ENCODE peak calls at places on chromosomes 1 and 21, in six cellular contexts. One of them, this sample, is unnamed.

GRCh38 chr1:37958690-37959089 is 11.8 kb upstream of the INPP5B start:
- DNase-seq in H1: no peak
- DNase-seq in GM12878: no peak
- DNase-seq in GM12892: no peak
- DNase-seq in HepG2: no peak
- DNase-seq in K562: no peak
- DNase-seq in this sample: no peak

GRCh38 chr1:174469052-174469451 is 21.3 kb downstream of the GPR52 start:
- DNase-seq in HepG2: no peak
- DNase-seq in GM12878: no peak
- DNase-seq in K562: no peak
- DNase-seq in H1: no peak
- DNase-seq in GM12892: no peak
- DNase-seq in this sample: no peak

GRCh38 chr1:183227963-183228649 is 42.0 kb downstream of the LAMC2 start:
- DNase-seq in K562: peak; percentile 51
- DNase-seq in GM12892: peak; percentile 37
- DNase-seq in H1: peak; percentile 88
- DNase-seq in GM12878: no peak
- DNase-seq in HepG2: peak; percentile 30
- DNase-seq in this sample: peak; percentile 37

GRCh38 chr1:82517586-82517985 is 716.9 kb downstream of the ADGRL2 start:
- DNase-seq in HepG2: no peak
- DNase-seq in K562: no peak
- DNase-seq in H1: no peak
- DNase-seq in GM12892: no peak
- DNase-seq in GM12878: no peak
- DNase-seq in this sample: no peak

GRCh38 chr1:10773851-10774614 is 22.4 kb downstream of the CASZ1 start:
- DNase-seq in HepG2: no peak
- DNase-seq in K562: no peak
- DNase-seq in GM12892: no peak
- DNase-seq in GM12878: no peak
- DNase-seq in H1: no peak
- DNase-seq in this sample: no peak

GRCh38 chr1:59332983-59333382 is 36.1 kb downstream of the FGGY start:
- DNase-seq in K562: no peak
- DNase-seq in GM12878: no peak
- DNase-seq in HepG2: no peak
- DNase-seq in GM12892: no peak
- DNase-seq in H1: no peak
- DNase-seq in this sample: no peak

GRCh38 chr1:227094249-227094966 is 154.3 kb downstream of the COQ8A start:
- DNase-seq in HepG2: peak; percentile 78
- DNase-seq in K562: no peak
- DNase-seq in GM12892: no peak
- DNase-seq in GM12878: no peak
- DNase-seq in H1: no peak
- DNase-seq in this sample: no peak

GRCh38 chr1:228778466-228778865 is 43.2 kb downstream of the RHOU start:
- DNase-seq in HepG2: no peak
- DNase-seq in H1: no peak
- DNase-seq in GM12892: no peak
- DNase-seq in K562: no peak
- DNase-seq in GM12878: no peak
- DNase-seq in this sample: no peak

GRCh38 chr1:74652711-74653131 is 20.9 kb downstream of the ERICH3 start:
- DNase-seq in H1: no peak
- DNase-seq in HepG2: no peak
- DNase-seq in GM12878: peak; percentile 83
- DNase-seq in K562: no peak
- DNase-seq in GM12892: no peak
- DNase-seq in this sample: peak; percentile 6

GRCh38 chr1:230905733-230906132 is 37.4 kb upstream of the C1orf198 start:
- DNase-seq in GM12878: no peak
- DNase-seq in H1: no peak
- DNase-seq in GM12892: no peak
- DNase-seq in K562: no peak
- DNase-seq in HepG2: no peak
- DNase-seq in this sample: no peak

GRCh38 chr1:199723557-199723956 is 304.0 kb upstream of the NR5A2 start:
- DNase-seq in HepG2: no peak
- DNase-seq in GM12878: no peak
- DNase-seq in GM12892: no peak
- DNase-seq in H1: no peak
- DNase-seq in K562: no peak
- DNase-seq in this sample: no peak

GRCh38 chr1:32051706-32052105 is 21.0 kb upstream of the TMEM39B start:
- DNase-seq in HepG2: no peak
- DNase-seq in GM12878: no peak
- DNase-seq in K562: no peak
- DNase-seq in GM12892: no peak
- DNase-seq in H1: no peak
- DNase-seq in this sample: no peak

GRCh38 chr1:210232524-210233215 is at the start of gene SERTAD4:
- DNase-seq in H1: peak; percentile 66
- DNase-seq in K562: no peak
- DNase-seq in GM12892: no peak
- DNase-seq in GM12878: no peak
- DNase-seq in HepG2: no peak
- DNase-seq in this sample: no peak

GRCh38 chr21:43600642-43601397 is 58.5 kb downstream of the HSF2BP start:
- DNase-seq in HepG2: no peak
- DNase-seq in H1: no peak
- DNase-seq in GM12878: no peak
- DNase-seq in K562: no peak
- DNase-seq in GM12892: no peak
- DNase-seq in this sample: no peak

GRCh38 chr21:38315155-38315554 is 58.4 kb downstream of the KCNJ15 start:
- DNase-seq in HepG2: no peak
- DNase-seq in H1: no peak
- DNase-seq in GM12878: no peak
- DNase-seq in K562: no peak
- DNase-seq in GM12892: no peak
- DNase-seq in this sample: no peak

GRCh38 chr1:226761322-226761721 is 22.2 kb upstream of the ITPKB start:
- DNase-seq in HepG2: no peak
- DNase-seq in H1: no peak
- DNase-seq in K562: no peak
- DNase-seq in GM12878: no peak
- DNase-seq in GM12892: no peak
- DNase-seq in this sample: no peak

DNA sequence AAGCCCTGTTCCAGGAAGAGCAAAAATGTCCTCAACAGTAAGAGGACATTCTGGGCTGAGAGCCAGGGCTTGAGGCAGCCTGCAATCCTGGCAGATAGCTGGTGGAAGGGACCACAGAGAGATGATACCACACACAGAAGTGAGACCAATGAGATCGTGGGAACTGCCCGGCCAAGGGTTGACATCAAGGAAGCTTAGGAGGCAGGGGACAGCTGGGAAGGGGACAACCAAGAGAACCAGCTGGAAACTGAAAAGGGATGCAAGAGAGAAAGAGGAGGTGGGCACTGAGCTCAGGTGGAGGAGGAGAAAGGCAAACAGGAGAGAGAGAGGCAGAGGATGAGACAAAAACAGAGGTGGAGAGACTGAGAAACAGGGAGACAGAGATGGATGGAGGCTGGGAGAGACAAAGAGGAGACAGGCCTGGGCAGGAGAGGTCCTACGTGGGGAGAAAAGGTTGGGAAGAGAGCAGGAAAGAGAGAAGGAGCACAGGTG is 9.2 kb downstream of the PDZK1IP1 start:
- DNase-seq in K562: peak; percentile 59
- DNase-seq in H1: no peak
- DNase-seq in GM12892: no peak
- DNase-seq in GM12878: no peak
- DNase-seq in HepG2: no peak
- DNase-seq in this sample: no peak
- TF ChIP-seq POLR2A in K562: no peak
- TF ChIP-seq POLR2A in H1: no peak
- TF ChIP-seq POLR2A in GM12892: no peak
- TF ChIP-seq POLR2A in GM12878: no peak
- TF ChIP-seq POLR2A in HepG2: no peak
- TF ChIP-seq POLR2A in this sample: no peak

GRCh38 chr1:45972621-45973020 is 159.8 kb downstream of the PIK3R3 start:
- DNase-seq in K562: no peak
- DNase-seq in GM12878: no peak
- DNase-seq in HepG2: no peak
- DNase-seq in GM12892: no peak
- DNase-seq in H1: no peak
- DNase-seq in this sample: no peak

GRCh38 chr1:45976623-45977022 is 155.8 kb downstream of the PIK3R3 start:
- DNase-seq in GM12892: no peak
- DNase-seq in GM12878: no peak
- DNase-seq in K562: no peak
- DNase-seq in H1: no peak
- DNase-seq in HepG2: no peak
- DNase-seq in this sample: no peak

GRCh38 chr1:45973106-45973505 is 159.3 kb downstream of the PIK3R3 start:
- DNase-seq in H1: no peak
- DNase-seq in GM12878: no peak
- DNase-seq in HepG2: no peak
- DNase-seq in GM12892: no peak
- DNase-seq in K562: no peak
- DNase-seq in this sample: no peak

GRCh38 chr1:45971922-45972321 is 160.5 kb downstream of the PIK3R3 start:
- DNase-seq in H1: no peak
- DNase-seq in K562: no peak
- DNase-seq in GM12878: no peak
- DNase-seq in GM12892: no peak
- DNase-seq in HepG2: no peak
- DNase-seq in this sample: no peak

GRCh38 chr1:45974541-45975269 is 157.7 kb downstream of the PIK3R3 start:
- DNase-seq in K562: no peak
- DNase-seq in GM12892: no peak
- DNase-seq in HepG2: peak; percentile 43
- DNase-seq in GM12878: no peak
- DNase-seq in H1: no peak
- DNase-seq in this sample: no peak
- TF ChIP-seq POLR2AphosphoS5 in K562: no peak
- TF ChIP-seq POLR2AphosphoS5 in GM12892: no peak
- TF ChIP-seq POLR2AphosphoS5 in HepG2: no peak
- TF ChIP-seq POLR2AphosphoS5 in GM12878: no peak
- TF ChIP-seq POLR2AphosphoS5 in H1: no peak
- TF ChIP-seq POLR2AphosphoS5 in this sample: no peak

DNA sequence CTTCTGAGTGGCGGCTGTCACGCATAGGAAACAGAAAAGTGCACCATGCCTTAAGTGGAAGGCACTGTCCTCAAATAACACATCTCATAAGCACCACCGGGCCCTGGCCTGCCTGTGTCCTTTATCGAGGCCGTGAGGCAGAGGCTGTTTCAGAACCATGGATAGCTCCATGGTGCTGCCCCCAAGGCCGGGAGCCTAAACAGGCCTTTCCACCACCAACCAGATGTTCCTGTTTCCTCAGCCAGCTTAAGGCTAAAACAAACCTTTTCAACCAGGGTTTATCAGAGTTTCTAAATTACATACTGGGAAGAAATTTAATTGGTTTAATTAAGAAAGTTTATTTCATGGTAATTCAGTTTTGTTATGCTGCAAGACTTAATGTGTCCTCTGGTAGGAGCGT is 114.4 kb downstream of the DMRTA2 start:
- DNase-seq in H1: peak; percentile 74
- DNase-seq in HepG2: peak; percentile 26
- DNase-seq in GM12892: no peak
- DNase-seq in K562: peak; percentile 68
- DNase-seq in GM12878: no peak
- DNase-seq in this sample: no peak
- TF ChIP-seq TAF1 in H1: no peak
- TF ChIP-seq TAF1 in HepG2: no peak
- TF ChIP-seq TAF1 in GM12892: no peak
- TF ChIP-seq TAF1 in K562: no peak
- TF ChIP-seq TAF1 in GM12878: no peak
- TF ChIP-seq TAF1 in this sample: no peak

GRCh38 chr1:158149577-158150269 is 31.0 kb upstream of the CD1D start:
- DNase-seq in GM12892: peak; percentile 43
- DNase-seq in K562: peak; percentile 94
- DNase-seq in HepG2: peak; percentile 56
- DNase-seq in H1: peak; percentile 87
- DNase-seq in GM12878: peak; percentile 19
- DNase-seq in this sample: peak; percentile 35
- TF ChIP-seq POLR2A in GM12892: no peak
- TF ChIP-seq POLR2A in K562: no peak
- TF ChIP-seq POLR2A in HepG2: no peak
- TF ChIP-seq POLR2A in H1: no peak
- TF ChIP-seq POLR2A in GM12878: no peak
- TF ChIP-seq POLR2A in this sample: no peak

GRCh38 chr1:106721779-106722178 is 334.7 kb upstream of the PRMT6 start:
- DNase-seq in GM12878: no peak
- DNase-seq in H1: no peak
- DNase-seq in HepG2: no peak
- DNase-seq in GM12892: no peak
- DNase-seq in K562: no peak
- DNase-seq in this sample: no peak
- TF ChIP-seq POLR2AphosphoS5 in GM12878: no peak
- TF ChIP-seq POLR2AphosphoS5 in H1: no peak
- TF ChIP-seq POLR2AphosphoS5 in HepG2: no peak
- TF ChIP-seq POLR2AphosphoS5 in GM12892: no peak
- TF ChIP-seq POLR2AphosphoS5 in K562: no peak
- TF ChIP-seq POLR2AphosphoS5 in this sample: no peak

GRCh38 chr1:61077676-61078521 is 4.5 kb upstream of the NFIA start:
- DNase-seq in H1: peak; percentile 74
- DNase-seq in K562: peak; percentile 97
- DNase-seq in HepG2: peak; percentile 99
- DNase-seq in GM12878: peak; percentile 63
- DNase-seq in GM12892: no peak
- DNase-seq in this sample: peak; percentile 34

GRCh38 chr1:61079898-61080336 is 2.4 kb upstream of the NFIA start:
- DNase-seq in GM12892: no peak
- DNase-seq in H1: peak; percentile 63
- DNase-seq in GM12878: no peak
- DNase-seq in HepG2: peak; percentile 77
- DNase-seq in K562: peak; percentile 85
- DNase-seq in this sample: no peak

GRCh38 chr1:61076728-61077675 is 5.4 kb upstream of the NFIA start:
- DNase-seq in GM12892: no peak
- DNase-seq in GM12878: peak; percentile 24
- DNase-seq in H1: peak; percentile 87
- DNase-seq in HepG2: peak; percentile 94
- DNase-seq in K562: peak; percentile 93
- DNase-seq in this sample: no peak

GRCh38 chr1:61079276-61079897 is 3.0 kb upstream of the NFIA start:
- DNase-seq in GM12878: no peak
- DNase-seq in K562: no peak
- DNase-seq in HepG2: no peak
- DNase-seq in GM12892: no peak
- DNase-seq in H1: no peak
- DNase-seq in this sample: no peak

GRCh38 chr1:61078611-61079010 is 3.8 kb upstream of the NFIA start:
- DNase-seq in GM12878: no peak
- DNase-seq in GM12892: no peak
- DNase-seq in K562: no peak
- DNase-seq in HepG2: no peak
- DNase-seq in H1: no peak
- DNase-seq in this sample: no peak
- TF ChIP-seq TAF1 in GM12878: no peak
- TF ChIP-seq TAF1 in GM12892: no peak
- TF ChIP-seq TAF1 in K562: no peak
- TF ChIP-seq TAF1 in HepG2: no peak
- TF ChIP-seq TAF1 in H1: no peak
- TF ChIP-seq TAF1 in this sample: no peak